ENCODE peak calls at places on chromosomes 12 and 14, in nine cellular contexts. L is GM12865, F is glutamatergic neuron, X is lower leg skin, W is OCI-LY7, B is fibroblast of lung, U is HepG2, G is A549, Q is WTC11. C is an unnamed sample.

GRCh38 chr12:55675671-55676070 is 32.0 kb downstream of the ITGA7 start:
- DNase-seq in L (no peak), F (no peak), X (no peak), W (no peak), B (no peak), U (no peak), G (no peak), Q (no peak), C (no peak)

GRCh38 chr14:50319721-50320120 is 7.6 kb downstream of the DMAC2L start:
- DNase-seq in L (no peak), F (no peak), X (no peak), W (no peak), B (no peak), U (no peak), G (no peak), Q (no peak), C (no peak)

GRCh38 chr14:68239988-68240387 is 420.4 kb downstream of the RAD51B start:
- DNase-seq in L (no peak), F (no peak), X (no peak), W (no peak), B (peak), U (no peak), G (no peak), Q (no peak), C (no peak)

GRCh38 chr14:59439256-59440015 is 25.7 kb downstream of the GPR135 start:
- DNase-seq in L (no peak), F (no peak), X (no peak), W (no peak), B (peak), U (no peak), G (no peak), Q (no peak), C (no peak)

GRCh38 chr14:36981832-36982528 is 190.4 kb downstream of the SLC25A21 start:
- DNase-seq in L (no peak), F (no peak), X (no peak), W (no peak), B (peak), U (no peak), G (peak), Q (no peak), C (no peak)

GRCh38 chr12:131867891-131868675 is 26.3 kb upstream of the ULK1 start:
- DNase-seq in L (no peak), F (no peak), X (no peak), W (no peak), B (peak), U (no peak), G (no peak), Q (no peak), C (no peak)

GRCh38 chr14:90408713-90409112 is 11.9 kb downstream of the CALM1 start:
- DNase-seq in L (no peak), F (no peak), X (no peak), W (no peak), B (no peak), U (no peak), G (no peak), Q (no peak), C (no peak)

GRCh38 chr12:11711675-11712327 is 62.3 kb downstream of the ETV6 start:
- DNase-seq in L (no peak), F (no peak), X (peak), W (no peak), B (peak), U (peak), G (no peak), Q (no peak), C (no peak)

GRCh38 chr12:122517877-122518276 is 8.9 kb downstream of the RSRC2 start:
- DNase-seq in L (no peak), F (no peak), X (no peak), W (no peak), B (peak), U (no peak), G (no peak), Q (no peak), C (no peak)

GRCh38 chr14:103880334-103880985 is 33.1 kb upstream of the PPP1R13B start:
- DNase-seq in L (no peak), F (no peak), X (peak), W (no peak), B (peak), U (no peak), G (peak), Q (no peak), C (no peak)

GRCh38 chr12:10101042-10101579 is 2.3 kb upstream of the CLEC1A start:
- DNase-seq in L (no peak), F (no peak), X (peak), W (no peak), B (peak), U (no peak), G (no peak), Q (no peak), C (no peak)

GRCh38 chr12:53991077-53991460 is 6.1 kb downstream of the HOXC10 start:
- DNase-seq in L (no peak), F (no peak), X (peak), W (no peak), B (no peak), U (no peak), G (no peak), Q (no peak), C (no peak)

GRCh38 chr12:46830731-46831334 is 5.0 kb upstream of the SLC38A4 start:
- DNase-seq in L (no peak), F (no peak), X (no peak), W (no peak), B (peak), U (no peak), G (no peak), Q (peak), C (peak)

GRCh38 chr14:85471744-85472143 is 58.2 kb upstream of the FLRT2 start:
- DNase-seq in L (no peak), F (no peak), X (no peak), W (no peak), B (peak), U (peak), G (peak), Q (no peak), C (no peak)

GRCh38 chr14:77041837-77042557 is 13.5 kb upstream of the IRF2BPL start:
- DNase-seq in L (peak), F (no peak), X (peak), W (no peak), B (peak), U (no peak), G (no peak), Q (no peak), C (no peak)

DNA sequence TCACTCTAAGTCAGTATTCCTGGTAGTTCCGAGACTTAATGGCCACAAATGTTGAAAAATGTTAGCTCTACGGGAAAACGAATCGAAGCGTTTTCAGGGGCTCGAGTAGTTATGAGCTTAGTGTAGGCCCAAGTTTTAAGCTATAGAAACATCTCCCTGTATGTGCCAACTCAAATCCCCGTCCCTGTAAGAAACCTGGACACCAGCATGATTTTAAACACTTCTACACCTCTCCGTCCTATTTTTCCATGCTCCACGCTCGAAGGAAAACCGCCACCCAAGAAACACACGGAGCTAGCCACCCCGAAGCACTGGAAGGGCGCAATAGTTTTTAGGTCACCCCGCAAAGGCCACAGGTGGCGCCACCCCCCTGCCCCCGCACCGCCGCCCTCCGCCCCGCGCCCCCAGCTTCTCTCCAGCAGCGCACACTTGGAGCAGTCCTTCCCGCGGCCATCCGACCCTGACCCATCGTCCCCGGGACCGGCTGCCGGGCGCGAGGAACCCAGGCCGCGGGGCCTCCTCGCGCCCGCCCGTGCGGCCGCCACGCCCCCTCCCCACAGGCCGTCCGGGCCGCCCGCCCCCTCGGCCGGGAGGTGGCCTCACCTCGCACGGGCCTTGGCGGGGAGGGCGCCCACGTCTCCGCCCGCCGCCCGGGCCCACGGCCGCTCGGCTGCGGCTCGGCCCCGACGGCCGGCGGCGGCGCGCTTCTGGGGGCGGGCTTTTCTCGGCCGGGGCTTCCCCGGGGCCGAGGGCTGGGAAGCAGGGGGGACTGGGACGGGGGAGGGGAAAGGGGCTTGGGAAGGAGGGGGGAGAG is 519 bp downstream of the R3HDM2 start:
- DNase-seq in L (no peak), F (peak), X (peak), W (peak), B (peak), U (no peak), G (peak), Q (peak), C (no peak)
- TF ChIP-seq CTCF in L (peak), F (no peak), X (no peak), W (no peak), B (no peak), U (peak), G (peak), Q (no peak), C (no peak)

GRCh38 chr14:23345987-23346692 is 6.5 kb downstream of the SLC22A17 start:
- DNase-seq in L (no peak), F (no peak), X (no peak), W (no peak), B (no peak), U (peak), G (no peak), Q (no peak), C (no peak)
- TF ChIP-seq CTCF in L (peak), F (no peak), X (no peak), W (no peak), B (no peak), U (no peak), G (no peak), Q (no peak), C (no peak)

DNA sequence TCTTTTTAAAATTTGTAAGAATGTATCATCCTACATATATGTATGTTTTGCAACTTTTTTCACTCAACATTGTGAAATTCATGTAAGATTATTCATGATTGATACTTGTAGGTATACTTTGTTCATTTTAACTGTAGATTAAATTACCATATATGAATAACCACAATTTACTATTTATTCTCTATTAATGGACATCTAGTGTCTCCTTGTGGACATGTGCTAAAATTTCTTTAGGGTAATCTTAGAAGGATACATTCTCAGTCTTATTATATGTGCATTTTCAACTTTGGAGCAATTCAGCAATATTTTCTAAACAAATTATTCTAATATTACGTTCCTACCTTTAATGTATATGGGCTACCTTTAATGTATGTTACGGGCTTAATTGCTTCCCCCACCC is 192.4 kb downstream of the FUT8 start:
- DNase-seq in L (no peak), F (no peak), X (no peak), W (no peak), B (no peak), U (no peak), G (no peak), Q (no peak), C (no peak)
- TF ChIP-seq CTCF in L (peak), F (no peak), X (no peak), W (peak), B (no peak), U (no peak), G (peak), Q (no peak), C (no peak)

GRCh38 chr14:38605193-38606114 is 349.6 kb upstream of the CLEC14A start:
- DNase-seq in L (no peak), F (no peak), X (no peak), W (no peak), B (no peak), U (peak), G (no peak), Q (no peak), C (no peak)
- TF ChIP-seq CTCF in L (no peak), F (peak), X (no peak), W (peak), B (peak), U (peak), G (no peak), Q (no peak), C (no peak)

GRCh38 chr12:47902131-47902639 is 2.6 kb downstream of the VDR start:
- DNase-seq in L (no peak), F (no peak), X (no peak), W (no peak), B (no peak), U (no peak), G (no peak), Q (no peak), C (no peak)

GRCh38 chr12:47905313-47905730 is 528 bp upstream of the VDR start:
- DNase-seq in L (peak), F (peak), X (no peak), W (no peak), B (peak), U (no peak), G (no peak), Q (peak), C (no peak)

GRCh38 chr12:47903151-47903611 is 1.6 kb downstream of the VDR start:
- DNase-seq in L (peak), F (no peak), X (peak), W (no peak), B (peak), U (no peak), G (no peak), Q (no peak), C (no peak)

GRCh38 chr12:47903927-47904646 is 707 bp downstream of the VDR start:
- DNase-seq in L (peak), F (no peak), X (peak), W (no peak), B (peak), U (no peak), G (peak), Q (no peak), C (no peak)

GRCh38 chr12:47904647-47905312 is at the start of gene VDR:
- DNase-seq in L (peak), F (peak), X (peak), W (peak), B (peak), U (peak), G (peak), Q (peak), C (peak)
- TF ChIP-seq CTCF in L (peak), F (no peak), X (no peak), W (peak), B (peak), U (no peak), G (no peak), Q (no peak), C (no peak)

DNA sequence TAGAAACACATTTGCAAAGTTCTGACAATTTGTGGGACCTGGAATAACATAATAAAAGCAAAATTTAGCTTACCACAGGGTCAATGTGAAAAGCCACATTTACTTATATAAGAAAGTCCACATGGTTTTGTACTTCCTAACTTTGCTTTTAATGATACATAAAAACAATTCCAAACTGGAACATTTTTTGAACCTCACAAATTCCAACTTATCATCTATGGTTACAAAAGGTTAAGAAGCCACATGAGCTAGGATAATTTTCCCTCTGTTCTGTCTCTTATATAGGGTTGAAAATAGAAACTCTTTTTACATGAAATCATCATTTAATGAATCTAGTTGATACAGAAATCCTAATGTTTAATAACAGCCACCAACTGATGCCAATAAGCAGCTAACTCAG is 8.9 kb upstream of the RERG start:
- DNase-seq in L (no peak), F (no peak), X (no peak), W (no peak), B (no peak), U (no peak), G (no peak), Q (no peak), C (no peak)
- TF ChIP-seq CTCF in L (no peak), F (no peak), X (no peak), W (no peak), B (no peak), U (no peak), G (no peak), Q (no peak), C (no peak)

DNA sequence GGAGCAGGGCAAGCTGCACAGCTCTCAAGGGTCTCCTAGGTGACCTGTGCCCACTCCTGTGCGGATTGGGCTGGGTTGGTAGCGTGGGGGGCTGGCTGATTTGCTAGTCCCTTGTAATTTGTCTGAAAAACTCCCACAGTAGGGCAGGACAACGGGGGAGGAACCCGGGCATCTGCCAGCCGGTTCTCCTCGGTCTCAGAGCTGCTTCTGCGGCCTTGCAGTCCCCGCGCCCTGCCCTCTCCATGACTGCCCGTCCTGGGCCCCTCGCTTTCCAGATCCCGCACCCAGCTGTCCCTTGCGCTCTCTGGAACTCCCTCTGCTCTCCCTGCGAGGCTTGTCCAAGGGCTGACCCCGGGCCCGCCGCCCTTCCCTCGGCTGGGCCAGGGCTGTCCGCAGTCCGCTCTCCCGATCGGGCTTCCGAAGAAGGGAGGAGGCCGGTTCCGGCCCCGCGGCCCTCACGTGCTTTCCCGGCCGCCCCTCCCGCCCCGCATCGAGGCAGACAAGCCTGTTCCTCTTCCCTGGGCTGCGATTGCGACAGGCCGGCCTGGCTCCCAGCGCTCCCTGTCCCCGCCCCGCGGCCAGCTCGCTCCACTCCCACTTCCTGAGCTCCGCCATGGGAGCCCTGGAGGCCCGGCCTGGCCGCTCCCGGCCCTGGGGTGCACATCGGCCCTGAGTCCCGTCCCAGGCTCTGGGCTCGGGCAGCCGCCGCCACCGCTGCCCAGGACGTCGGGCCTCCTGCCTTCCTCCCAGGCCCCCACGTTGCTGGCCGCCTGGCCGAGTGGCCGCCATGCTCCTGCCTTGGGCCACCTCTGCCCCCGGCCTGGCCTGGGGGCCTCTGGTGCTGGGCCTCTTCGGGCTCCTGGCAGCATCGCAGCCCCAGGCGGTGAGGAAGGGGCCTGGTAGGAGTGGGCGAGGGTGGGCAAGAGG is at the start of gene LTBR:
- DNase-seq in L (peak), F (peak), X (peak), W (no peak), B (peak), U (peak), G (peak), Q (peak), C (peak)
- TF ChIP-seq CTCF in L (no peak), F (no peak), X (no peak), W (no peak), B (no peak), U (peak), G (no peak), Q (no peak), C (no peak)

GRCh38 chr12:119956047-119956446 is 33.0 kb upstream of the BICDL1 start:
- DNase-seq in L (no peak), F (no peak), X (no peak), W (no peak), B (no peak), U (peak), G (no peak), Q (no peak), C (no peak)
- TF ChIP-seq CTCF in L (no peak), F (no peak), X (no peak), W (no peak), B (no peak), U (peak), G (no peak), Q (no peak), C (no peak)

GRCh38 chr12:98895086-98895651 is 250.1 kb downstream of the APAF1 start:
- DNase-seq in L (no peak), F (peak), X (no peak), W (no peak), B (no peak), U (no peak), G (no peak), Q (peak), C (no peak)
- TF ChIP-seq CTCF in L (no peak), F (no peak), X (no peak), W (no peak), B (no peak), U (no peak), G (no peak), Q (no peak), C (no peak)

GRCh38 chr14:71985538-71986234 is 53.5 kb downstream of the RGS6 start:
- DNase-seq in L (no peak), F (no peak), X (no peak), W (no peak), B (peak), U (no peak), G (no peak), Q (no peak), C (no peak)
- TF ChIP-seq CTCF in L (no peak), F (no peak), X (no peak), W (no peak), B (no peak), U (no peak), G (no peak), Q (no peak), C (no peak)

C was measured in mesothelial cell of epicardium.